ENCODE peak calls at places on chromosomes 11 and 22, in six cellular contexts. One of them, this sample, is unnamed.

GRCh38 chr11:130025371-130025770 is 22.7 kb upstream of the PRDM10 start:
- DNase-seq in HS-5: no peak
- DNase-seq in fibroblast of mammary gland: no peak
- DNase-seq in lower lobe of right lung: no peak
- DNase-seq in EL: no peak
- DNase-seq in bronchial epithelial cell: no peak
- DNase-seq in this sample: no peak

GRCh38 chr22:44811141-44811540 is 58.8 kb downstream of the ARHGAP8 start:
- DNase-seq in HS-5: no peak
- DNase-seq in fibroblast of mammary gland: no peak
- DNase-seq in lower lobe of right lung: no peak
- DNase-seq in EL: no peak
- DNase-seq in bronchial epithelial cell: no peak
- DNase-seq in this sample: no peak

GRCh38 chr22:33883961-33884808 is 36.1 kb downstream of the LARGE1 start:
- DNase-seq in HS-5: no peak
- DNase-seq in fibroblast of mammary gland: no peak
- DNase-seq in lower lobe of right lung: no peak
- DNase-seq in EL: no peak
- DNase-seq in bronchial epithelial cell: no peak
- DNase-seq in this sample: peak; percentile 0

GRCh38 chr11:30583505-30584280 is 2.5 kb downstream of the MPPED2 start:
- DNase-seq in HS-5: no peak
- DNase-seq in fibroblast of mammary gland: peak; percentile 0
- DNase-seq in lower lobe of right lung: peak; percentile 37
- DNase-seq in EL: no peak
- DNase-seq in bronchial epithelial cell: no peak
- DNase-seq in this sample: no peak

GRCh38 chr11:126636911-126637799 is 281.7 kb downstream of the ST3GAL4 start:
- DNase-seq in HS-5: peak; percentile 39
- DNase-seq in fibroblast of mammary gland: peak; percentile 74
- DNase-seq in lower lobe of right lung: no peak
- DNase-seq in EL: peak; percentile 86
- DNase-seq in bronchial epithelial cell: no peak
- DNase-seq in this sample: peak; percentile 65

GRCh38 chr11:63020671-63021255 is 5.1 kb upstream of the SLC22A8 start:
- DNase-seq in HS-5: no peak
- DNase-seq in fibroblast of mammary gland: no peak
- DNase-seq in lower lobe of right lung: no peak
- DNase-seq in EL: peak; percentile 15
- DNase-seq in bronchial epithelial cell: no peak
- DNase-seq in this sample: no peak

GRCh38 chr22:22776121-22776520 is 111.5 kb upstream of the IGLL5 start:
- DNase-seq in HS-5: no peak
- DNase-seq in fibroblast of mammary gland: no peak
- DNase-seq in lower lobe of right lung: no peak
- DNase-seq in EL: no peak
- DNase-seq in bronchial epithelial cell: no peak
- DNase-seq in this sample: no peak

GRCh38 chr11:64643258-64643881 is 52.4 kb downstream of the SLC22A12 start:
- DNase-seq in HS-5: no peak
- DNase-seq in fibroblast of mammary gland: no peak
- DNase-seq in lower lobe of right lung: no peak
- DNase-seq in EL: no peak
- DNase-seq in bronchial epithelial cell: no peak
- DNase-seq in this sample: no peak

GRCh38 chr11:108705061-108705460 is 40.2 kb downstream of the DDX10 start:
- DNase-seq in HS-5: no peak
- DNase-seq in fibroblast of mammary gland: no peak
- DNase-seq in lower lobe of right lung: no peak
- DNase-seq in EL: no peak
- DNase-seq in bronchial epithelial cell: no peak
- DNase-seq in this sample: no peak

GRCh38 chr11:34209809-34210208 is 104.4 kb downstream of the NAT10 start:
- DNase-seq in HS-5: no peak
- DNase-seq in fibroblast of mammary gland: no peak
- DNase-seq in lower lobe of right lung: no peak
- DNase-seq in EL: no peak
- DNase-seq in bronchial epithelial cell: no peak
- DNase-seq in this sample: no peak

GRCh38 chr11:134200688-134201087 is 23.1 kb downstream of the NCAPD3 start:
- DNase-seq in HS-5: no peak
- DNase-seq in fibroblast of mammary gland: no peak
- DNase-seq in lower lobe of right lung: no peak
- DNase-seq in EL: no peak
- DNase-seq in bronchial epithelial cell: no peak
- DNase-seq in this sample: no peak

GRCh38 chr11:65109231-65110198 is 2.2 kb upstream of the TM7SF2 start:
- DNase-seq in HS-5: no peak
- DNase-seq in fibroblast of mammary gland: no peak
- DNase-seq in lower lobe of right lung: no peak
- DNase-seq in EL: no peak
- DNase-seq in bronchial epithelial cell: no peak
- DNase-seq in this sample: no peak

GRCh38 chr11:68545796-68546195 is 85.2 kb downstream of the PPP6R3 start:
- DNase-seq in HS-5: no peak
- DNase-seq in fibroblast of mammary gland: no peak
- DNase-seq in lower lobe of right lung: no peak
- DNase-seq in EL: no peak
- DNase-seq in bronchial epithelial cell: peak; percentile 51
- DNase-seq in this sample: no peak

GRCh38 chr11:76217653-76218160 is 11.4 kb upstream of the WNT11 start:
- DNase-seq in HS-5: no peak
- DNase-seq in fibroblast of mammary gland: no peak
- DNase-seq in lower lobe of right lung: peak; percentile 9
- DNase-seq in EL: no peak
- DNase-seq in bronchial epithelial cell: no peak
- DNase-seq in this sample: no peak

GRCh38 chr11:33904128-33904527 is 12.3 kb upstream of the LMO2 start:
- DNase-seq in HS-5: no peak
- DNase-seq in fibroblast of mammary gland: no peak
- DNase-seq in lower lobe of right lung: no peak
- DNase-seq in EL: no peak
- DNase-seq in bronchial epithelial cell: no peak
- DNase-seq in this sample: no peak

GRCh38 chr22:28174509-28174908 is 255.5 kb upstream of the PITPNB start:
- DNase-seq in HS-5: no peak
- DNase-seq in fibroblast of mammary gland: no peak
- DNase-seq in lower lobe of right lung: no peak
- DNase-seq in EL: no peak
- DNase-seq in bronchial epithelial cell: no peak
- DNase-seq in this sample: no peak

GRCh38 chr22:48156603-48157355 is 1394.3 kb downstream of the TBC1D22A start:
- DNase-seq in HS-5: no peak
- DNase-seq in fibroblast of mammary gland: no peak
- DNase-seq in lower lobe of right lung: no peak
- DNase-seq in EL: no peak
- DNase-seq in bronchial epithelial cell: no peak
- DNase-seq in this sample: no peak

GRCh38 chr11:68412593-68413475 is 47.7 kb upstream of the PPP6R3 start:
- DNase-seq in HS-5: no peak
- DNase-seq in fibroblast of mammary gland: peak; percentile 96
- DNase-seq in lower lobe of right lung: peak; percentile 45
- DNase-seq in EL: no peak
- DNase-seq in bronchial epithelial cell: no peak
- DNase-seq in this sample: no peak

GRCh38 chr22:28021998-28022660 is 103.1 kb upstream of the PITPNB start:
- DNase-seq in HS-5: no peak
- DNase-seq in fibroblast of mammary gland: no peak
- DNase-seq in lower lobe of right lung: no peak
- DNase-seq in EL: no peak
- DNase-seq in bronchial epithelial cell: no peak
- DNase-seq in this sample: no peak

GRCh38 chr11:55658031-55658573 is 3.9 kb upstream of the OR4C6 start:
- DNase-seq in HS-5: no peak
- DNase-seq in fibroblast of mammary gland: no peak
- DNase-seq in lower lobe of right lung: no peak
- DNase-seq in EL: no peak
- DNase-seq in bronchial epithelial cell: no peak
- DNase-seq in this sample: no peak